ENCODE peak calls at places on chromosomes 12 and 14, in five cellular contexts. G, K, L, Z and A are unnamed samples.

GRCh38 chr12:82474181-82474797 is 116.0 kb downstream of the METTL25 start:
- DNase-seq in G (no peak), K (no peak), L (no peak), Z (no peak), A (no peak)

GRCh38 chr12:130083002-130083401 is 79.3 kb upstream of the FZD10 start:
- DNase-seq in G (no peak), K (no peak), L (no peak), Z (no peak), A (no peak)

GRCh38 chr12:123474493-123475255 is 16.7 kb downstream of the SNRNP35 start:
- DNase-seq in G (no peak), K (no peak), L (no peak), Z (peak; percentile 66), A (no peak)

GRCh38 chr12:93441111-93441616 is 583 bp downstream of the UBE2N start:
- DNase-seq in G (no peak), K (peak; percentile 35), L (peak; percentile 73), Z (peak; percentile 58), A (peak; percentile 50)

GRCh38 chr12:6943719-6944380 is at the start of the genes C12orf57 and RNU7-1:
- DNase-seq in G (no peak), K (peak; percentile 79), L (peak; percentile 83), Z (peak; percentile 87), A (peak; percentile 83)

GRCh38 chr14:89617471-89618291 is 200.6 kb upstream of the FOXN3 start:
- DNase-seq in G (peak; percentile 73), K (peak; percentile 37), L (peak; percentile 52), Z (peak; percentile 54), A (peak; percentile 59)

GRCh38 chr12:263574-263973 is 938 bp upstream of the SLC6A13 start:
- DNase-seq in G (no peak), K (no peak), L (no peak), Z (no peak), A (no peak)

GRCh38 chr14:68941820-68942219 is 37.3 kb downstream of the ACTN1 start:
- DNase-seq in G (peak; percentile 56), K (no peak), L (no peak), Z (no peak), A (no peak)

GRCh38 chr12:1518486-1518762 is 76.0 kb downstream of the FBXL14 start:
- DNase-seq in G (no peak), K (no peak), L (no peak), Z (no peak), A (no peak)

GRCh38 chr12:1922075-1922709 is 3.7 kb upstream of the CACNA2D4 start:
- DNase-seq in G (no peak), K (no peak), L (no peak), Z (no peak), A (peak; percentile 17)

GRCh38 chr12:10366875-10367274 is 23.0 kb downstream of the KLRK1 start:
- DNase-seq in G (peak; percentile 53), K (no peak), L (no peak), Z (peak; percentile 13), A (no peak)

GRCh38 chr12:75478395-75478794 is 2.2 kb upstream of the GLIPR1 start:
- DNase-seq in G (peak; percentile 84), K (no peak), L (no peak), Z (peak; percentile 64), A (no peak)

GRCh38 chr12:124910561-124911478 is 3.6 kb downstream of the UBC start:
- DNase-seq in G (no peak), K (no peak), L (no peak), Z (peak; percentile 36), A (peak; percentile 29)

GRCh38 chr14:93286212-93286890 is 46.5 kb downstream of the BTBD7 start:
- DNase-seq in G (peak; percentile 40), K (no peak), L (no peak), Z (no peak), A (no peak)

GRCh38 chr14:89340200-89340667 is 76.8 kb downstream of the FOXN3 start:
- DNase-seq in G (peak; percentile 52), K (peak; percentile 41), L (no peak), Z (no peak), A (no peak)

GRCh38 chr14:36052681-36053080 is 123.8 kb downstream of the PTCSC3 start:
- DNase-seq in G (no peak), K (no peak), L (no peak), Z (no peak), A (no peak)

GRCh38 chr14:56294125-56294524 is 175.9 kb downstream of the PELI2 start:
- DNase-seq in G (no peak), K (no peak), L (no peak), Z (no peak), A (no peak)

GRCh38 chr12:28316067-28316466 is 125.8 kb downstream of the CCDC91 start:
- DNase-seq in G (peak; percentile 4), K (no peak), L (no peak), Z (no peak), A (no peak)

GRCh38 chr14:65098586-65098985 is 3.7 kb downstream of the MAX start:
- DNase-seq in G (peak; percentile 59), K (no peak), L (no peak), Z (peak; percentile 68), A (no peak)

DNA sequence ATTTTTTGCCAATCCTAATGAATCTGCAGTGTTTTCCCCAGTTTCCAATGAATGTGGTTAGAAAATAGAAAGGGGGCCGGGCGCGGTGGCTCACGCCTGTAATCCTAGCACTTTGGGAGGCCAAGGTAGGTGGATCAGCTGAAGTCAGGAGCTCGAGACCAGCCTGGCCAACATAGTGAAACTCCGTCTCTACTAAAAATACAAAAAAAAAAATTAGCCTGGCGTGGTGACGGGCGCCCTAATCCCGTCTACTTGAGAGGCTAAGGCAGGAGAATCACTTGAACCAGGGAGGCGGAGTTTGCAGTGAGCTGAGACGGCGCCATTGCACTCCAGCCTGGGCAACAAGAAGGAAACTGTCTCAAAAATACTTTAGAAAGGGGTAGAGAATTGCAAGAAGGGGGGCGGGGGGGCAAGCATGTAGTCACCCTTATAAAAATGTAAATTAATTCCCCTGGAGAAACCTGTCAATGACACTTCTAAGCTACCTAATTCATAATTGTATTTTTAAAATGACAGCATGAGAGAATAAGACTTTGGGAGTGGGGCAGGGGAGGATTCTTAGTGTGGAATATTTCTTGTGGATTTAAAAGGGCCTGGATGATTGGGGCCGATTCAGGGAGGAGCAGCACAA is 1.7 kb downstream of the KLHDC2 start:
- DNase-seq in G (no peak), K (no peak), L (peak; percentile 42), Z (no peak), A (peak; percentile 26)
- H3K4me3 ChIP-seq in G (peak overlapping the region; percentile 80), K (peak overlapping the region; percentile 99), L (no peak overlapping the region), Z (peak overlapping the region; percentile 73), A (peak overlapping the region; percentile 88)

DNA sequence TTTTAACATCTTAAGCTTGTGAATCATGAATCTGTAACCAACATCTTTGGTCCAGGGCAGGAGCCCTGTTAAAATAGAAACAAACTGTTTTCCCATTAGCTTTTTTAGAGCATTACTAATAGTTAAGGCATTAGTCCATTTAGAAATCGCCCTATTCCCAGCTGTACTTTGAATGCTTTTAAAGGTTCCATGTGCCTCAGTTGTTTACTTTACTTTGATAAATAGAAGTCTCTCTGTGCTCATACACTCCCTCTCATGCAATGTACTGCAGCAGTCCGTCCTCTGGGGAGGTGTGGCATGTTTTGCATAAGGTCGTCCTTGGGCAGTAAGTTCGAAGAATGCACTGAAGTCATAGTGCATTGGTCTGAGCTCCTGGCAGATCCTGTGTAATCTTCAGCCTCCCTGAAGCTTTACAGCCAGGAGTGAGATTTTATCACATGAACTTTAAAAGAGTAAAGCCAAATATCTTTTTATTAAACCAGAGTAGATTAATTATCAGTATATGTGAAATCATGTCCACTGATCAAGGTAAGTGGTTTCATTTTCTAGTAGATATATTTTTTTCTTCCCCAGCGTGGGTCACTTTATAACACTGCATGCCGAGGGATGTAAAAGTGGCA is 134.7 kb downstream of the FGD4 start:
- DNase-seq in G (peak; percentile 87), K (peak; percentile 39), L (peak; percentile 62), Z (no peak), A (peak; percentile 82)
- H3K4me3 ChIP-seq in G (peak overlapping the region; percentile 63), K (peak overlapping the region; percentile 35), L (no peak overlapping the region), Z (no peak overlapping the region), A (peak overlapping the region; percentile 8)

GRCh38 chr12:31712877-31713276 is 15.9 kb downstream of the AMN1 start:
- DNase-seq in G (no peak), K (no peak), L (no peak), Z (no peak), A (no peak)

GRCh38 chr12:31714406-31715271 is 14.2 kb downstream of the AMN1 start:
- DNase-seq in G (no peak), K (no peak), L (no peak), Z (no peak), A (no peak)

GRCh38 chr12:31710021-31710818 is 18.6 kb downstream of the AMN1 start:
- DNase-seq in G (peak; percentile 38), K (no peak), L (no peak), Z (no peak), A (no peak)

GRCh38 chr12:31715283-31715825 is 13.5 kb downstream of the AMN1 start:
- DNase-seq in G (peak; percentile 74), K (no peak), L (no peak), Z (no peak), A (no peak)
- H3K4me3 ChIP-seq in G (no peak overlapping the region), K (no peak overlapping the region), L (no peak overlapping the region), Z (no peak overlapping the region), A (no peak overlapping the region)

GRCh38 chr12:77941396-77941795 is 110.7 kb downstream of the NAV3 start:
- DNase-seq in G (no peak), K (no peak), L (no peak), Z (no peak), A (no peak)
- H3K4me3 ChIP-seq in G (peak overlapping the region; percentile 66), K (no peak overlapping the region), L (no peak overlapping the region), Z (no peak overlapping the region), A (no peak overlapping the region)